ENCODE peak calls at places on chromosomes 4 and X, in ten cellular contexts. P is activated naive CD4-positive, alpha-beta T cell treated with anti-CD3 and anti-CD28 coated beads for 36 hours; H is OCI-LY7; X is AG04450; K is NCI-H524; W is ureter; V is NCI-H1048; Y is NCI-H69; Z is germinal center; U is cardiac septum. O is an unnamed sample.

GRCh38 chr4:112817933-112818921 is 181.3 kb downstream of the LARP7 start:
- DNase-seq in P (peak; percentile 88), H (no peak), X (peak; percentile 56), K (peak; percentile 82), W (peak; percentile 63), V (no peak), Y (peak; percentile 86), Z (peak; percentile 66), U (peak; percentile 78), O (peak; percentile 57)

GRCh38 chr4:7333801-7334421 is 100.8 kb downstream of the PSAPL1 start:
- DNase-seq in P (no peak), H (no peak), X (no peak), K (no peak), W (no peak), V (no peak), Y (no peak), Z (no peak), U (no peak), O (no peak)

GRCh38 chrX:52574416-52575275 is 57.8 kb upstream of the XAGE1B start:
- DNase-seq in P (peak; percentile 38), H (peak; percentile 65), X (peak; percentile 1), K (peak; percentile 59), W (no peak), V (peak; percentile 9), Y (peak; percentile 68), Z (peak; percentile 6), U (no peak), O (peak; percentile 55)

GRCh38 chr4:120718979-120719566 is 203.5 kb downstream of the PRDM5 start:
- DNase-seq in P (peak; percentile 37), H (peak; percentile 82), X (peak; percentile 8), K (peak; percentile 34), W (no peak), V (no peak), Y (peak; percentile 32), Z (no peak), U (no peak), O (peak; percentile 11)

GRCh38 chrX:149365552-149365951 is 139.6 kb downstream of the IDS start:
- DNase-seq in P (no peak), H (no peak), X (no peak), K (no peak), W (no peak), V (no peak), Y (no peak), Z (no peak), U (no peak), O (no peak)

GRCh38 chr4:75169020-75169814 is 236.3 kb downstream of the PARM1 start:
- DNase-seq in P (no peak), H (no peak), X (no peak), K (peak; percentile 26), W (no peak), V (no peak), Y (peak; percentile 54), Z (no peak), U (no peak), O (no peak)

GRCh38 chrX:11792461-11793421 is 34.7 kb downstream of the MSL3 start:
- DNase-seq in P (peak; percentile 84), H (peak; percentile 75), X (no peak), K (no peak), W (no peak), V (no peak), Y (no peak), Z (peak; percentile 50), U (no peak), O (peak; percentile 14)

GRCh38 chr4:92535599-92535998 is 231.8 kb downstream of the GRID2 start:
- DNase-seq in P (no peak), H (no peak), X (no peak), K (no peak), W (no peak), V (no peak), Y (no peak), Z (no peak), U (no peak), O (no peak)

GRCh38 chrX:137352101-137352660 is 213.7 kb upstream of the ZIC3 start:
- DNase-seq in P (no peak), H (peak; percentile 1), X (no peak), K (no peak), W (no peak), V (no peak), Y (no peak), Z (no peak), U (no peak), O (no peak)

GRCh38 chrX:39678914-39679313 is 418.8 kb downstream of the BCOR start:
- DNase-seq in P (no peak), H (no peak), X (no peak), K (peak; percentile 31), W (no peak), V (no peak), Y (no peak), Z (no peak), U (no peak), O (no peak)

GRCh38 chrX:14528629-14529287 is 578 bp upstream of the GLRA2 start:
- DNase-seq in P (peak; percentile 77), H (peak; percentile 17), X (no peak), K (peak; percentile 89), W (peak; percentile 56), V (peak; percentile 0), Y (peak; percentile 57), Z (peak; percentile 6), U (no peak), O (peak; percentile 68)

GRCh38 chrX:113399501-113400192 is 559.0 kb upstream of the AMOT start:
- DNase-seq in P (no peak), H (no peak), X (no peak), K (no peak), W (no peak), V (no peak), Y (no peak), Z (no peak), U (no peak), O (no peak)

GRCh38 chr4:2365054-2365912 is 53.2 kb downstream of the ZFYVE28 start:
- DNase-seq in P (peak; percentile 8), H (no peak), X (no peak), K (no peak), W (no peak), V (no peak), Y (peak; percentile 15), Z (no peak), U (no peak), O (no peak)

GRCh38 chr4:137627938-137628460 is 95.7 kb upstream of the PCDH18 start:
- DNase-seq in P (no peak), H (no peak), X (no peak), K (no peak), W (no peak), V (no peak), Y (no peak), Z (no peak), U (no peak), O (no peak)

GRCh38 chr4:80184791-80185756 is 12.2 kb upstream of the PRDM8 start:
- DNase-seq in P (no peak), H (no peak), X (no peak), K (peak; percentile 51), W (no peak), V (no peak), Y (peak; percentile 61), Z (no peak), U (no peak), O (no peak)

GRCh38 chrX:253451-254297 is 27.5 kb upstream of the PLCXD1 start:
- DNase-seq in P (no peak), H (no peak), X (no peak), K (no peak), W (no peak), V (no peak), Y (no peak), Z (no peak), U (no peak), O (no peak)

GRCh38 chr4:101753702-101754101 is 36.8 kb upstream of the BANK1 start:
- DNase-seq in P (no peak), H (no peak), X (no peak), K (peak; percentile 44), W (no peak), V (no peak), Y (no peak), Z (no peak), U (no peak), O (no peak)

GRCh38 chr4:78512357-78512920 is 39.1 kb upstream of the ANXA3 start:
- DNase-seq in P (no peak), H (no peak), X (no peak), K (no peak), W (no peak), V (no peak), Y (no peak), Z (no peak), U (no peak), O (no peak)

GRCh38 chrX:136765957-136766356 is 14.8 kb downstream of the ARHGEF6 start:
- DNase-seq in P (no peak), H (no peak), X (no peak), K (peak; percentile 5), W (no peak), V (no peak), Y (peak; percentile 45), Z (no peak), U (no peak), O (no peak)

GRCh38 chr4:76585897-76586360 is 150.9 kb downstream of the SHROOM3 start:
- DNase-seq in P (peak; percentile 48), H (no peak), X (no peak), K (peak; percentile 38), W (peak; percentile 84), V (no peak), Y (peak; percentile 90), Z (peak; percentile 53), U (peak; percentile 88), O (peak; percentile 92)

GRCh38 chr4:186627226-186627865 is 72.0 kb upstream of the MTNR1A start:
- DNase-seq in P (no peak), H (no peak), X (no peak), K (no peak), W (no peak), V (no peak), Y (no peak), Z (no peak), U (no peak), O (no peak)

GRCh38 chrX:45807572-45808425 is 607.1 kb upstream of the DIPK2B start:
- DNase-seq in P (peak; percentile 36), H (no peak), X (no peak), K (no peak), W (no peak), V (no peak), Y (no peak), Z (no peak), U (no peak), O (no peak)

GRCh38 chrX:119062750-119063374 is 9.9 kb upstream of the CT47C1 start:
- DNase-seq in P (no peak), H (no peak), X (no peak), K (no peak), W (no peak), V (no peak), Y (peak; percentile 31), Z (no peak), U (no peak), O (no peak)

GRCh38 chr4:23516719-23517118 is 373.1 kb downstream of the PPARGC1A start:
- DNase-seq in P (no peak), H (no peak), X (no peak), K (no peak), W (no peak), V (no peak), Y (no peak), Z (no peak), U (no peak), O (no peak)

GRCh38 chr4:73901031-73901430 is 31.8 kb downstream of the CXCL1 start:
- DNase-seq in P (no peak), H (no peak), X (no peak), K (no peak), W (no peak), V (no peak), Y (no peak), Z (no peak), U (no peak), O (no peak)

GRCh38 chr4:166481014-166481507 is 608.0 kb downstream of the TLL1 start:
- DNase-seq in P (no peak), H (no peak), X (no peak), K (no peak), W (no peak), V (no peak), Y (no peak), Z (no peak), U (no peak), O (no peak)

GRCh38 chrX:9102956-9103355 is 69.0 kb upstream of the FAM9B start:
- DNase-seq in P (no peak), H (no peak), X (no peak), K (no peak), W (no peak), V (no peak), Y (no peak), Z (no peak), U (no peak), O (no peak)

GRCh38 chr4:154719087-154719486 is 24.7 kb upstream of the LRAT start:
- DNase-seq in P (no peak), H (no peak), X (no peak), K (no peak), W (no peak), V (no peak), Y (no peak), Z (no peak), U (no peak), O (no peak)